ENCODE peak calls at places on chromosome 17, in nine cellular contexts. Q is kidney tubule cell, X is cardiac fibroblast, L is GDM1, I is NCI-H1105, H is AG20443, E is T-helper 2 cell, J is EH, S is mesendoderm. F is an unnamed sample.

GRCh38 chr17:79188048-79188447 is 113.4 kb downstream of the ENGASE start:
- DNase-seq in Q (peak; percentile 19), X (no peak), L (no peak), I (peak; percentile 23), H (peak; percentile 75), E (no peak), J (no peak), S (peak; percentile 64), F (no peak)

GRCh38 chr17:75105269-75106080 is 4.3 kb upstream of the ARMC7 start:
- DNase-seq in Q (peak; percentile 63), X (peak; percentile 54), L (no peak), I (peak; percentile 35), H (peak; percentile 68), E (no peak), J (peak; percentile 44), S (peak; percentile 94), F (no peak)

GRCh38 chr17:59010026-59010425 is 96.7 kb downstream of the TRIM37 start:
- DNase-seq in Q (peak; percentile 16), X (no peak), L (no peak), I (no peak), H (no peak), E (no peak), J (peak; percentile 32), S (no peak), F (no peak)

GRCh38 chr17:69418535-69418934 is 4.0 kb downstream of the MAP2K6 start:
- DNase-seq in Q (no peak), X (no peak), L (no peak), I (no peak), H (no peak), E (no peak), J (no peak), S (no peak), F (no peak)

GRCh38 chr17:13024526-13025263 is 6.9 kb upstream of the ELAC2 start:
- DNase-seq in Q (peak; percentile 59), X (peak; percentile 65), L (peak; percentile 60), I (peak; percentile 57), H (peak; percentile 84), E (peak; percentile 47), J (peak; percentile 63), S (peak; percentile 85), F (peak; percentile 39)

GRCh38 chr17:53924530-53925455 is 102.1 kb downstream of the KIF2B start:
- DNase-seq in Q (peak; percentile 4), X (no peak), L (no peak), I (no peak), H (no peak), E (no peak), J (no peak), S (peak; percentile 26), F (no peak)

GRCh38 chr17:42670199-42670924 is 6.4 kb downstream of the PLEKHH3 start:
- DNase-seq in Q (no peak), X (no peak), L (no peak), I (no peak), H (no peak), E (peak; percentile 31), J (no peak), S (peak; percentile 77), F (no peak)

GRCh38 chr17:2222901-2223616 is 80.5 kb downstream of the SMG6 start:
- DNase-seq in Q (peak; percentile 53), X (peak; percentile 87), L (no peak), I (no peak), H (peak; percentile 55), E (no peak), J (peak; percentile 79), S (no peak), F (no peak)

GRCh38 chr17:49935526-49936210 is 33.3 kb upstream of the DLX4 start:
- DNase-seq in Q (no peak), X (no peak), L (no peak), I (peak; percentile 86), H (no peak), E (no peak), J (no peak), S (no peak), F (no peak)

GRCh38 chr17:66918896-66919295 is 45.6 kb upstream of the CACNG4 start:
- DNase-seq in Q (no peak), X (no peak), L (no peak), I (no peak), H (no peak), E (no peak), J (no peak), S (no peak), F (no peak)